ENCODE peak calls at places on chromosomes 5 and 9, in six cellular contexts. C is IMR-90, U is H9, I is neuronal stem cell, E is mesenchymal stem cell, S is H1. L is an unnamed sample.

GRCh38 chr9:129835128-129835859 is at the start of the genes C9orf78 and USP20:
- DNase-seq in U (peak), S (peak), C (peak), E (peak), I (peak), L (peak)

GRCh38 chr5:1312993-1313833 is 18.3 kb upstream of the TERT start:
- DNase-seq in C (no peak), U (peak), E (no peak), I (no peak), S (no peak), L (no peak)

GRCh38 chr5:67156976-67157583 is 39.5 kb downstream of the CD180 start:
- DNase-seq in E (peak), S (no peak), I (no peak), C (peak), U (peak), L (peak)

GRCh38 chr5:1182633-1183423 is 18.6 kb upstream of the SLC6A19 start:
- DNase-seq in C (no peak), I (no peak), S (no peak), E (no peak), U (no peak), L (no peak)

GRCh38 chr9:32395483-32396216 is 11.2 kb downstream of the ACO1 start:
- DNase-seq in S (no peak), U (no peak), I (no peak), E (peak), C (peak), L (no peak)

GRCh38 chr9:17731308-17731707 is 152.4 kb downstream of the SH3GL2 start:
- DNase-seq in C (no peak), U (no peak), I (no peak), S (no peak), E (no peak), L (no peak)

GRCh38 chr9:133614056-133614455 is 4.9 kb upstream of the FAM163B start:
- DNase-seq in E (no peak), S (no peak), U (no peak), I (no peak), C (no peak), L (no peak)

GRCh38 chr5:122187426-122187825 is 58.1 kb downstream of the ZNF474 start:
- DNase-seq in E (no peak), I (no peak), U (no peak), S (no peak), C (no peak), L (no peak)

GRCh38 chr9:133921866-133922265 is 70.3 kb downstream of the VAV2 start:
- DNase-seq in U (no peak), E (no peak), S (no peak), I (no peak), C (no peak), L (no peak)

GRCh38 chr5:154393850-154394249 is 51.9 kb upstream of the SAP30L start:
- DNase-seq in S (no peak), I (no peak), C (no peak), U (no peak), E (no peak), L (no peak)

GRCh38 chr9:102518324-102518723 is 476.8 kb upstream of the CYLC2 start:
- DNase-seq in C (no peak), E (no peak), U (no peak), S (no peak), I (no peak), L (no peak)

GRCh38 chr5:109833946-109834345 is 144.2 kb downstream of the MAN2A1 start:
- DNase-seq in C (peak), E (no peak), I (no peak), U (no peak), S (no peak), L (no peak)

GRCh38 chr5:108797396-108797795 is 49.7 kb downstream of the FER start:
- DNase-seq in E (no peak), C (peak), U (no peak), S (no peak), I (no peak), L (peak)

GRCh38 chr5:72380491-72381274 is 60.5 kb downstream of the PTCD2 start:
- DNase-seq in C (peak), U (no peak), S (no peak), E (no peak), I (no peak), L (no peak)

GRCh38 chr5:112861638-112861985 is 525 bp downstream of the SRP19 start:
- DNase-seq in E (no peak), S (no peak), U (no peak), I (no peak), C (no peak), L (no peak)

GRCh38 chr9:28177925-28178324 is 604.6 kb upstream of the C9orf72 start:
- DNase-seq in E (no peak), I (no peak), U (no peak), C (no peak), S (no peak), L (no peak)

GRCh38 chr5:56094579-56095361 is 100.0 kb upstream of the IL6ST start:
- DNase-seq in U (no peak), I (no peak), S (no peak), C (no peak), E (no peak), L (no peak)

GRCh38 chr9:15982182-15982581 is 429.3 kb downstream of the CCDC171 start:
- DNase-seq in C (no peak), E (peak), I (no peak), U (no peak), S (no peak), L (peak)

GRCh38 chr5:14246350-14247053 is 103.4 kb downstream of the TRIO start:
- DNase-seq in U (no peak), S (no peak), I (no peak), C (no peak), E (no peak), L (peak)

GRCh38 chr5:173629628-173630027 is 13.2 kb upstream of the BOD1 start:
- DNase-seq in S (peak), I (no peak), U (peak), C (no peak), E (no peak), L (peak)

GRCh38 chr5:52799358-52799982 is 11.8 kb downstream of the ITGA1 start:
- DNase-seq in C (peak), U (peak), E (peak), S (no peak), I (peak), L (peak)

GRCh38 chr5:120055858-120056257 is 408.2 kb upstream of the PRR16 start:
- DNase-seq in C (peak), U (no peak), E (peak), I (no peak), S (no peak), L (no peak)

GRCh38 chr9:28951945-28952344 is 1378.7 kb upstream of the C9orf72 start:
- DNase-seq in I (no peak), E (peak), U (no peak), C (no peak), S (no peak), L (peak)

GRCh38 chr5:11888221-11888620 is 16.0 kb downstream of the CTNND2 start:
- DNase-seq in I (no peak), C (no peak), S (no peak), E (no peak), U (no peak), L (no peak)

GRCh38 chr9:75085640-75086039 is 2.3 kb downstream of the NMRK1 start:
- DNase-seq in S (no peak), C (no peak), E (no peak), I (no peak), U (no peak), L (no peak)

GRCh38 chr5:77893225-77893860 is 117.2 kb upstream of the TBCA start:
- DNase-seq in S (no peak), C (peak), U (no peak), I (no peak), E (peak), L (peak)

GRCh38 chr9:121558423-121558950 is 58.8 kb upstream of the GGTA1 start:
- DNase-seq in C (no peak), U (no peak), E (peak), I (no peak), S (no peak), L (no peak)

GRCh38 chr9:124458441-124458840 is 8.2 kb downstream of the ADGRD2 start:
- DNase-seq in S (no peak), E (no peak), U (no peak), I (no peak), C (no peak), L (no peak)

GRCh38 chr9:95733687-95734659 is 141.5 kb upstream of the ERCC6L2 start:
- DNase-seq in I (no peak), C (no peak), E (no peak), S (no peak), U (no peak), L (no peak)

GRCh38 chr5:35443803-35444595 is 173.7 kb upstream of the SPEF2 start:
- DNase-seq in S (no peak), C (no peak), I (no peak), E (no peak), U (no peak), L (peak)

GRCh38 chr9:112037281-112038016 is 137.6 kb downstream of the SUSD1 start:
- DNase-seq in S (no peak), E (peak), C (peak), I (peak), U (no peak), L (no peak)

GRCh38 chr5:174106997-174107655 is 61.6 kb downstream of the NSG2 start:
- DNase-seq in U (peak), E (no peak), S (peak), I (no peak), C (no peak), L (no peak)

GRCh38 chr5:15009420-15009819 is 137.8 kb upstream of the ANKH start:
- DNase-seq in I (no peak), U (no peak), E (peak), C (peak), S (no peak), L (no peak)

GRCh38 chr9:110975278-110975677 is 63.0 kb downstream of the LPAR1 start:
- DNase-seq in E (no peak), C (no peak), U (no peak), I (no peak), S (no peak), L (no peak)

GRCh38 chr9:93108301-93109041 is 12.5 kb downstream of the CARD19 start:
- DNase-seq in C (no peak), S (no peak), U (no peak), I (no peak), E (no peak), L (no peak)

GRCh38 chr9:82939451-82939850 is 123.5 kb downstream of the RASEF start:
- DNase-seq in S (no peak), E (no peak), U (no peak), I (no peak), C (no peak), L (no peak)

GRCh38 chr9:130112244-130113151 is 58.8 kb downstream of the GPR107 start:
- DNase-seq in I (no peak), C (peak), E (no peak), S (no peak), U (no peak), L (no peak)

DNA sequence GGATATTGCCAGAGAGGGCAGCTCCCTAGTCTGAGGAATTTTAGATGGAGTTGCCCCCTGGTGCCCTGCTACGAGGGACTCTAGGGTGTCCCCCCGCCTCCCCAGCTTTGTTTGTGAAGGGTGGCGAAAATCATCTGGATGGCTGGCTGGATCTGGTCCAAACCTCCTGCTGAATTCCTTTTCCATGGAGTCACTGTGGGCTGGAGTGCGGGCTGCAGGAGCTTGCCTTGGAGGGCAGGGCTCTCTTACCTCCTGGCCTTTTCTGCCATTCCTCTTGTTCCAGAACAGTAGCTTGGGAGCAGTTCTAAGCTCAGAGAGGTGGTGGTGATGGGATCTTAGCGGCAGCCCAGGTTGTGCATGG is 2.1 kb downstream of the SYNPO start:
- DNase-seq in E (peak), I (no peak), U (no peak), C (peak), S (no peak), L (peak)
- H3K4ac ChIP-seq in E (peak), I (no peak), U (no peak), C (peak), S (no peak), L (peak)

DNA sequence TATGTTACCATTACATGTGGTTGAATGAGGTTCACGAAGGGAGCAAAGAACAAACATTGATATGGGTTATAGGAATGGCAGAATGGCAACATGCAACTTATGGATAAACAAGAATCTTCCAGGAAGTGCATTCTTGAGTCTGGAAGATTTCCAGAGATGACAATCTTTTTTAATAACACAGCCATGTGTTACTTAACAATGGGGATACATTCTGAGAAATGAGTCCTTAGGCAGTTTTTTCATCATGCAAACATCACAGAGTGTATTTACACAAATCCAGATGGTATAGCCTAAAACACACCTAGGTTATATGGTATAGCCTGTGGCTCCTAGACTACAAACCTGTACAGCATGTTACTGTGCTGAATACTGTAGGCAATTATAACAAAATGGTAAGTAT is 9.1 kb upstream of the SLC28A3 start:
- DNase-seq in C (no peak), I (no peak), E (peak), S (no peak), U (no peak), L (no peak)
- H2BK15ac ChIP-seq in C (no peak), I (no peak), E (no peak), S (no peak), U (no peak), L (no peak)

DNA sequence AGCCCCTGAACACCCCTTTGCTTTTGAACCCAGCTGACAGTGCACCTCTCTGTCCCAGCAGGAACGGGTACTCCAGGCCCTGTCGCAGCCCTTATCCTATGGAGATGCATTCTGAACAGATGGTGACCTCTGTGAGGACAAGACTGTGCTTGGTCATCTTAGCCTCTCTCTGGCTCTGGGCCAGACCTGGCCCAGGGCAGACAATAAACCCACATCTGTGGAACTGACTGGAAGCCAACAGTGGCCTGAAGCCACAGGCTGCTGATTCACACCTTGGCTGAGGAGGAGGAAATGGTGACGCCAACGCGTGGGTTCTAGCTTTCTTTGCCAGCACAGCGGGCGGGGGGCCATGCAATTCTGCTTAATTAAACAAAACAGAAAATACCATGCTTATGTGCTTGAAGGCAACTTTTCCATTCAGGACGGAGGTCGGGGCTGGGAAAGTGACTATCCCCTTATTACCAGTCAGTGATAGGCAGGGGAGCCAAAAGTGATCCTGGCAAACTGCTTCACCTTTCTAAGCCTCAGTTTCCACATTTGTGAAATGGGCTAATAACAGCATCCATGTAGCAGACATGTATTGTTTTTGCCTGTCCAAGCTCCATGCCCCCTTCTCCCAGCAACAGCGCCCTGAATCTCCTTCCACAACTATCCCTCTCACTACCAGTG is 10.8 kb downstream of the SH3PXD2B start:
- DNase-seq in S (no peak), I (no peak), C (peak), E (peak), U (no peak), L (no peak)
- H3K4ac ChIP-seq in S (no peak), I (no peak), C (peak), E (no peak), U (no peak), L (no peak)

DNA sequence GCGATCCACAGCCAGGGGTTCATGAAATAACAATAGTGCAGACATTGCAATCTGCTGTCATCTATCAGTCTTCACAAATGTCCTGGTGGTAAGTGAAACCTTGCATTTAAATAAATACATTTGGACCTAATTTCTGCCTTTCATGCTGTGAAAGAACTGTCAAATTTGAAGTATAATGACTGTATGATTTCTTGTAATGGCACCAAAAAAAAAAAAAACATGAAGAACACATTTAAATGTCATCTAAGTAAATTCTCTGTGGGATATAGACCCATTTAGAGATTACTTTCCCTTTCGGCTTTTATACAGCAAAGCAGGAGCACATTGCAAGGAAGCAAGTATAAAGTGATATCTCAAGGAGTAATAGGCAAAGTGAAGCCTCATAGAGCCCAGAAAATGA is 431.5 kb upstream of the SGCD start:
- DNase-seq in I (no peak), E (no peak), U (no peak), S (no peak), C (no peak), L (no peak)
- H2BK15ac ChIP-seq in I (no peak), E (no peak), U (no peak), S (no peak), C (no peak), L (no peak)

GRCh38 chr5:116550082-116550481 is 24.5 kb downstream of the SEMA6A start:
- DNase-seq in E (no peak), U (no peak), S (no peak), C (no peak), I (no peak), L (no peak)

GRCh38 chr5:116554764-116555163 is 19.9 kb downstream of the SEMA6A start:
- DNase-seq in U (no peak), E (no peak), I (no peak), S (no peak), C (no peak), L (no peak)

GRCh38 chr5:116557669-116558271 is 16.9 kb downstream of the SEMA6A start:
- DNase-seq in C (peak), I (no peak), U (no peak), E (peak), S (no peak), L (peak)

GRCh38 chr5:116559239-116559638 is 15.4 kb downstream of the SEMA6A start:
- DNase-seq in C (no peak), S (peak), E (no peak), I (no peak), U (peak), L (peak)

DNA sequence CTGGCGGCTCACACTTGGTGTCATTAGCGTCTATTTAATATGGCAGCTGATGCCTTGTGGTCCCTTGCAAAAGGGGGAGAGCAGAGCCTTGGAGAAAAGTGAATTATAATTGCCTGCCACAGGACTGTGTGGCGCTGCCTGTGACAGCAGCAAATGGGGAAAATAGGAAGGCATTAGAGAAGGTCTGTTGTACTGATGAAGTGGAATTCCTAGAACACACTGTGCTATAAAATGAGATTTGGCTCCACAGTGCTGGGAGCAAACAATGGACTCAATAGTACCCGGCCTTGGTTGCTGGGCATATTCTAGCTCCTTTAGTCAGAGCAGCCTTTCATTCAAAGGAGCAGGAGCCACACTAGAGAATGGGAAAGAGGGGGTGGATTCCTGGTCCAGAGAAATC is 21.3 kb downstream of the SEMA6A start:
- DNase-seq in C (no peak), E (no peak), S (no peak), I (peak), U (no peak), L (no peak)
- H3K4ac ChIP-seq in C (no peak), E (no peak), S (no peak), I (no peak), U (no peak), L (no peak)

GRCh38 chr9:113481176-113481805 is 17.8 kb downstream of the RGS3 start:
- DNase-seq in U (no peak), E (no peak), I (no peak), S (no peak), C (no peak), L (no peak)

GRCh38 chr9:113482341-113482740 is 18.8 kb downstream of the RGS3 start:
- DNase-seq in I (no peak), E (no peak), S (no peak), C (no peak), U (no peak), L (no peak)

GRCh38 chr9:113483676-113484257 is 20.2 kb downstream of the RGS3 start:
- DNase-seq in U (peak), C (no peak), I (no peak), S (no peak), E (no peak), L (no peak)

GRCh38 chr9:113484258-113484730 is 20.8 kb downstream of the RGS3 start:
- DNase-seq in I (no peak), S (no peak), U (peak), C (peak), E (peak), L (no peak)

GRCh38 chr9:113482991-113483675 is 19.6 kb downstream of the RGS3 start:
- DNase-seq in U (peak), I (no peak), S (no peak), E (no peak), C (no peak), L (no peak)
- H2BK15ac ChIP-seq in U (no peak), I (no peak), S (no peak), E (peak), C (peak), L (no peak)